ENCODE peak calls at places on chromosomes 13 and 19, in five cellular contexts. X is H1, T is K562, H is HepG2, D is GM12878. M is an unnamed sample.

GRCh38 chr19:49889038-49889686 is 7.5 kb downstream of the IL4I1 start:
- DNase-seq in X (no peak), T (peak), H (no peak), D (no peak), M (no peak)

GRCh38 chr13:113850722-113851479 is 13.0 kb downstream of the GAS6 start:
- DNase-seq in X (no peak), T (no peak), H (no peak), D (no peak), M (no peak)

GRCh38 chr19:51421229-51422052 is 4.0 kb upstream of the SIGLEC10 start:
- DNase-seq in X (no peak), T (no peak), H (no peak), D (no peak), M (no peak)

GRCh38 chr19:35290381-35291135 is 1.4 kb upstream of the MAG start:
- DNase-seq in X (no peak), T (no peak), H (no peak), D (no peak), M (no peak)

GRCh38 chr19:10603084-10603872 is 16.2 kb upstream of the AP1M2 start:
- DNase-seq in X (no peak), T (peak), H (no peak), D (peak), M (no peak)

GRCh38 chr13:114017028-114017630 is 43.3 kb upstream of the C13orf46 start:
- DNase-seq in X (no peak), T (peak), H (no peak), D (no peak), M (peak)

GRCh38 chr19:42272989-42273406 is 3.9 kb downstream of the CIC start:
- DNase-seq in X (no peak), T (no peak), H (no peak), D (no peak), M (no peak)

GRCh38 chr19:21559444-21559843 is 54.0 kb downstream of the ZNF429 start:
- DNase-seq in X (no peak), T (no peak), H (no peak), D (no peak), M (no peak)

GRCh38 chr13:76829572-76830327 is 56.5 kb downstream of the KCTD12 start:
- DNase-seq in X (no peak), T (no peak), H (no peak), D (no peak), M (no peak)

GRCh38 chr13:74056829-74057564 is 77.2 kb downstream of the KLF12 start:
- DNase-seq in X (no peak), T (no peak), H (no peak), D (no peak), M (no peak)

GRCh38 chr19:12155324-12155723 is 1.2 kb downstream of the ZNF625 start:
- DNase-seq in X (no peak), T (no peak), H (no peak), D (no peak), M (no peak)

GRCh38 chr13:30796833-30797601 is 61.7 kb downstream of the ALOX5AP start:
- DNase-seq in X (no peak), T (no peak), H (no peak), D (no peak), M (no peak)

GRCh38 chr19:51327066-51327985 is 14.6 kb downstream of the VSIG10L start:
- DNase-seq in X (peak), T (peak), H (peak), D (no peak), M (peak)

GRCh38 chr19:52336976-52337375 is 933 bp downstream of the ZNF610 start:
- DNase-seq in X (no peak), T (no peak), H (no peak), D (no peak), M (no peak)

GRCh38 chr13:92767468-92767867 is 459.1 kb upstream of the GPC6 start:
- DNase-seq in X (no peak), T (no peak), H (no peak), D (no peak), M (no peak)

GRCh38 chr13:113049981-113050380 is 55.6 kb upstream of the F7 start:
- DNase-seq in X (no peak), T (no peak), H (no peak), D (no peak), M (no peak)

GRCh38 chr19:11034449-11035213 is 54.6 kb upstream of the LDLR start:
- DNase-seq in X (no peak), T (no peak), H (no peak), D (no peak), M (no peak)

GRCh38 chr19:38298841-38299680 is 5.0 kb upstream of the C19orf33 start:
- DNase-seq in X (no peak), T (no peak), H (no peak), D (no peak), M (no peak)

GRCh38 chr19:47742636-47743035 is 2.7 kb upstream of the NOP53 start:
- DNase-seq in X (no peak), T (no peak), H (no peak), D (no peak), M (no peak)

GRCh38 chr13:79642596-79642995 is 161.6 kb downstream of the NDFIP2 start:
- DNase-seq in X (no peak), T (no peak), H (no peak), D (no peak), M (no peak)

GRCh38 chr13:43564941-43565340 is 221.8 kb downstream of the ENOX1 start:
- DNase-seq in X (no peak), T (no peak), H (no peak), D (no peak), M (no peak)

GRCh38 chr19:6793973-6794372 is 21.5 kb downstream of the VAV1 start:
- DNase-seq in X (no peak), T (no peak), H (no peak), D (no peak), M (no peak)

GRCh38 chr19:6790194-6791128 is 18.0 kb downstream of the VAV1 start:
- DNase-seq in X (no peak), T (no peak), H (no peak), D (no peak), M (no peak)

GRCh38 chr19:6788896-6789295 is 16.4 kb downstream of the VAV1 start:
- DNase-seq in X (no peak), T (no peak), H (no peak), D (no peak), M (no peak)

GRCh38 chr19:6793411-6793810 is 20.9 kb downstream of the VAV1 start:
- DNase-seq in X (no peak), T (no peak), H (no peak), D (no peak), M (no peak)

DNA sequence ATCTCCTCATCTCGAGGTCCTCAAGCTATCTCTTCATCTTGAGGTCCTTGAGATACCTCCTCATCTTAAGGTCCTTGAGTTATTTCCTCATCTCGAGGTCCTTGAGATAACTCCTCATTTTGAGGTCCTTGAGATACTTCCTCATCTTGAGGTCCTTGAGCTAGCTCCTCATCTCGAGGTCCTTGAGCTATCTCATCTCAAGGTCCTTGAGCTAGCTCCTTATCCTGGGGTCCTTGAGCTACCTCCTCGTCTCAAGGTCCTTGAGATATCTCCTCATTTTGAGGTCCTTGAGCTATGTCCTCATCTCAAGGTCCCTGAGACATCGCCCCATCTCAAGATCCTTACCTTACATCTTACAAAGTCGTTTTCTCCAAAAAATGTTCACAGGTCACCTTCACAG is 18.7 kb downstream of the VAV1 start:
- DNase-seq in X (no peak), T (no peak), H (no peak), D (no peak), M (no peak)
- TF ChIP-seq KDM1A in X (no peak), T (no peak), H (no peak), D (no peak), M (no peak)

GRCh38 chr13:111335263-111335662 is 14.8 kb downstream of the TEX29 start:
- DNase-seq in X (no peak), T (no peak), H (no peak), D (no peak), M (no peak)
- TF ChIP-seq KDM1A in X (no peak), T (no peak), H (no peak), D (no peak), M (no peak)

DNA sequence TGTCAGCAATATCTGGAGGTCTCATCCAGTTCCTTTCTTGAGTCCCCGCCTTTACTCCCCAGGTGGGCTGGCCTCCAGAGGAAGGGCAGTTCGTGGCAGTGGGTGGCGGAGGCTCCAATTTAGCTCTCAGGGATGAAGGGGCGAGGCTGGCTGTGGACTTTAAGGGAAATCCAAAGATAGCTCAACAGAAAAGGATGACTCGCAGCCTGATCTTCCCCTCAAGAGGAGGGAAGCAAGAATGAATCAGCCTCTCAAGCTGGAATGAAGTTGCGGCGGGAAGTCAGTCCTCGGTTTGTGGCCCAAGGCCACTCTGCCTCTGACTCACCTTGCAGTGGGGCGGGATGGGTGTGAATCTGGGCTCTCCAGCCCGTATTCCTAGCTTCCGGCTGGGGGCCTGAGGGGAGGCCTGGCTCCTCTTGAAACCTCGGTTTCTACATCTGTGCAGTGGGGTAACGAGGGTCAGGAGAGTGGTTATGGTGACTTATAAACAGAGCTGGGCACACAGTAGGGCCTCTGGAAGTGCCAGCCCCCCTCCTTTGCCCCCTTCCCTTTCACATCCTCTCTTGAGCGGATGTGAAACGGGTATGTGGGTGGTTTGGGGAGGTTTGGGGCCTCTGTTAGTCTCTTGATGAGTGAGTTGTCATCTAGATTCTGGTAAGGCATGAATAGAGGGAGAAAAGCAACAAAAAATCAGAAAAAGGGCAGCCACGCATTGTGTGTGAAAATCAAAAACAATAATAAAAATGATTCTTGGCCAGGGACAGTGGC is 10.5 kb upstream of the SMG9 start:
- DNase-seq in X (no peak), T (peak), H (peak), D (peak), M (peak)
- TF ChIP-seq KDM1A in X (no peak), T (peak), H (no peak), D (no peak), M (peak)

GRCh38 chr19:3682741-3683404 is 17.4 kb downstream of the PIP5K1C start:
- DNase-seq in X (no peak), T (peak), H (no peak), D (no peak), M (no peak)

GRCh38 chr19:3683866-3684816 is 16.1 kb downstream of the PIP5K1C start:
- DNase-seq in X (no peak), T (peak), H (no peak), D (no peak), M (no peak)

GRCh38 chr19:3682286-3682685 is 18.0 kb downstream of the PIP5K1C start:
- DNase-seq in X (no peak), T (no peak), H (no peak), D (no peak), M (no peak)

GRCh38 chr19:3684817-3685410 is 15.4 kb downstream of the PIP5K1C start:
- DNase-seq in X (no peak), T (no peak), H (no peak), D (no peak), M (no peak)

GRCh38 chr19:3683405-3683865 is 16.8 kb downstream of the PIP5K1C start:
- DNase-seq in X (peak), T (peak), H (no peak), D (no peak), M (no peak)
- TF ChIP-seq KDM1A in X (peak), T (peak), H (no peak), D (no peak), M (no peak)

GRCh38 chr13:60226507-60226906 is 62.8 kb upstream of the DIAPH3 start:
- DNase-seq in X (no peak), T (peak), H (peak), D (no peak), M (peak)
- TF ChIP-seq KDM1A in X (no peak), T (no peak), H (no peak), D (no peak), M (no peak)

GRCh38 chr19:3931041-3931440 is 1.8 kb upstream of the NMRK2 start:
- DNase-seq in X (no peak), T (no peak), H (no peak), D (no peak), M (no peak)

GRCh38 chr19:3936506-3937442 is 3.9 kb downstream of the NMRK2 start:
- DNase-seq in X (no peak), T (no peak), H (no peak), D (no peak), M (no peak)

DNA sequence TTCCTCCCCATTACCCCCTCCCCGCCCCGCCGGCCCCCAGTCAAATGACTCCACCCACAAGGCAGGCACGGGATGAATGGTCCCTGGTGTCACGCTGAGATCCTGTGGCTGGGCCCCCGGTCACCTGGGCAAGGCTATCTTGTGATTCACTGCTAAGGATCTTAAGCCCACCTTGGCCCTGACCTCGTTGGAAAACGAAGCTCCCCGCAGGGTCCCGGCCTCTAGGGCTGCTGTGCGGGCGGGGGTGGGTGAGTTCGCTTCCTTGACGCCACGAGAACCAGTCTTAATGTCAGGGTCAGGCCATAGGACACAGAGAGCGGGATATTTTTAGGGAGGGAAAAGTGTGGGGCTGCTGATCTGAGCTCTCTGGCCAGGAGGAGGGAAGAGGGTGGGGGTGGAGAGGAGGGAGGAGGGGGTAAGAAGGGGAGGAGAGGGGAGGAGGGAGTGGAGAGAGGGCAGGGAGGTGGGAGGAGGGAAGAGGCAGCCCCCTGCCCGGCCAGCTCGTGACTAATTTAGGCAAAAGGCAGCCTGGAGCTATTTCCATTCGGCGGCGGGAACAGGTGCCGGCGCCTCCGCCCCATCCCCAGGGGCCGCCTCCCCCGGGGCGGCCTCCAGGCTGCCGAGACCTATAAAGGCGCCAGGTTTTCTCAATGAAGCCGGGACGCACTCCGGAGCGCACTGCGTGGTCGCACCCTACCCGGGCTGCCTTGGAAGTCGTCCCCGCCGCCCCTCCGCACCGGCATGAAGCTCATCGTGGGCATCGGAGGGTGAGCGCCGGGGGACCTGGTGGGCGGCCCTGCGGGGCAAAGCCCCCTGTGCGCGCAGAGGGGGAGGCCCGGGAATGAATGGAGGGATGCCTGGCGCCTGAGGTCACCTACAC is at the start of gene NMRK2:
- DNase-seq in X (peak), T (peak), H (no peak), D (no peak), M (no peak)
- TF ChIP-seq KDM1A in X (no peak), T (no peak), H (no peak), D (no peak), M (no peak)

GRCh38 chr19:55249841-55250240 is 9.0 kb downstream of the PPP6R1 start:
- DNase-seq in X (no peak), T (no peak), H (no peak), D (no peak), M (no peak)

GRCh38 chr19:55252760-55253159 is 6.1 kb downstream of the PPP6R1 start:
- DNase-seq in X (no peak), T (no peak), H (no peak), D (no peak), M (no peak)

GRCh38 chr19:55253264-55253663 is 5.6 kb downstream of the PPP6R1 start:
- DNase-seq in X (no peak), T (no peak), H (no peak), D (no peak), M (no peak)

GRCh38 chr19:55250262-55251036 is 8.4 kb downstream of the PPP6R1 start:
- DNase-seq in X (no peak), T (no peak), H (no peak), D (no peak), M (no peak)

DNA sequence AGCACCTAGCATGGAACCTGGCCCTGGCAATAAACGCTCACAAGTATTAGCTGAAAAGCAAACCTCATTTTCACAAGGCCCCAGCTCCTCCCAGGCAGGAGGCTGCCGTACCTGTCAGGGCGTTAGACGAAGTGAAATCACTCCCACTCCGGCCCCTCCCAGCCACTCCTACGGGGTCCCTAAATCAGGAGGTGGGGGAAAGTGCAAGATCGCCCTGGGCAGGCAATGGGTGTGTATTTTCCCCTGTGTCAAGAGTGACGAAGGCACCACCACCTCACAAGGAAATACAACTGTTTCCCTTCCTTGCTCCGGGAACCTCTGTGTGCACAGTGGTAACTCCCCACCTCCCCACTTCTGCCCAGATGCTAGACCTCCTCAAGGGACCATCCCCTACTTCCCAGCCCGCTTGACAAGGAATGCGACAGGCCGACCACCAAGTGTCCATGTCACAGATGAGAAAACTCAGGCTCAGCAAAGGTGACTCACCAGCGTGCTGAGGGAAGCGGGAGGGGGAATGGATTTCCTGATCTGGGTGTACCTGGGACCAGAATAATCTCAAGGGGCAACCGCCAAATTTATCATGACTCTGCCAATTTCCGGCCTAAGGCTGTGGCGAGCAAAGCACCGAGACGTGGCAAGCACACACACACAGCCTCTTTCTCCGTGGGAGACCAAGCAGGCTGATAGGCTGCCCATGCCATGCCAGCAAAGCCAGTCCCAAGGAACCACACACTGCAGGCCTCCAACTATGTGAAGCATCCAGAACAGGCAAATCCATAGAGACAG is 7.3 kb downstream of the PPP6R1 start:
- DNase-seq in X (no peak), T (no peak), H (no peak), D (no peak), M (no peak)
- TF ChIP-seq KDM1A in X (no peak), T (no peak), H (no peak), D (no peak), M (no peak)

GRCh38 chr13:89965252-89965651 is 1382.2 kb upstream of the MIR17HG start:
- DNase-seq in X (no peak), T (no peak), H (no peak), D (no peak), M (no peak)
- TF ChIP-seq KDM1A in X (no peak), T (no peak), H (no peak), D (no peak), M (no peak)

GRCh38 chr19:1026189-1027019 is at the start of gene CNN2:
- DNase-seq in X (no peak), T (peak), H (peak), D (no peak), M (peak)

GRCh38 chr19:1032264-1032867 is 6.0 kb downstream of the CNN2 start:
- DNase-seq in X (no peak), T (no peak), H (no peak), D (no peak), M (no peak)

GRCh38 chr19:1027953-1028902 is 1.8 kb downstream of the CNN2 start:
- DNase-seq in X (no peak), T (peak), H (peak), D (no peak), M (peak)

GRCh38 chr19:1027020-1027952 is 878 bp downstream of the CNN2 start:
- DNase-seq in X (no peak), T (peak), H (no peak), D (no peak), M (no peak)
- TF ChIP-seq KDM1A in X (peak), T (peak), H (no peak), D (no peak), M (no peak)

GRCh38 chr13:94556646-94557045 is 39.3 kb downstream of the TGDS start:
- DNase-seq in X (no peak), T (no peak), H (no peak), D (no peak), M (no peak)

GRCh38 chr13:94557836-94558235 is 38.1 kb downstream of the TGDS start:
- DNase-seq in X (no peak), T (no peak), H (no peak), D (no peak), M (no peak)

GRCh38 chr13:94558721-94559120 is 37.2 kb downstream of the TGDS start:
- DNase-seq in X (no peak), T (no peak), H (no peak), D (no peak), M (peak)

GRCh38 chr13:94556016-94556415 is 39.9 kb downstream of the TGDS start:
- DNase-seq in X (no peak), T (no peak), H (no peak), D (no peak), M (no peak)

GRCh38 chr13:94559201-94559795 is 36.7 kb downstream of the TGDS start:
- DNase-seq in X (no peak), T (no peak), H (no peak), D (no peak), M (no peak)
- TF ChIP-seq KDM1A in X (no peak), T (no peak), H (no peak), D (no peak), M (no peak)

M was measured in A549.